ENCODE peak calls at places on chromosomes 12 and 14, in ten cellular contexts. E is GM23248; R is lower lobe of right lung; N is heart right ventricle; S is right atrium auricular region; T is CD8-positive, alpha-beta T cell; X is tibial artery; F is colonic mucosa; B is suprapubic skin; Y is left lung. J is an unnamed sample. For H3K9me3 and H3K4me1, the result is how much of the 10 kb centered on the place peaks cover.

GRCh38 chr12:18339633-18340032 is 78.3 kb downstream of the PIK3C2G start:
- DNase-seq in F (no peak), T (no peak), B (no peak), R (no peak), X (no peak), S (no peak), N (no peak), Y (no peak), E (no peak), J (no peak)

GRCh38 chr12:26125451-26126339 is 858 bp upstream of the BHLHE41 start:
- DNase-seq in T (no peak), R (peak), F (peak), S (peak), E (peak), Y (peak), X (peak), B (peak), N (peak), J (no peak)

GRCh38 chr12:62933871-62934798 is 815 bp downstream of the PPM1H start:
- DNase-seq in R (peak), X (peak), Y (peak), S (peak), E (peak), T (no peak), B (no peak), F (peak), N (peak), J (no peak)

GRCh38 chr12:12319501-12320322 is 30.3 kb downstream of the MANSC1 start:
- DNase-seq in S (no peak), N (no peak), Y (no peak), F (peak), R (no peak), B (no peak), E (peak), X (no peak), T (no peak), J (no peak)

GRCh38 chr14:53108292-53108937 is 44.7 kb downstream of the DDHD1 start:
- DNase-seq in B (no peak), R (no peak), N (no peak), Y (no peak), T (no peak), F (no peak), S (no peak), X (no peak), E (peak), J (no peak)

GRCh38 chr12:62426095-62426488 is 40.5 kb upstream of the MON2 start:
- DNase-seq in T (no peak), B (no peak), R (no peak), N (no peak), F (no peak), E (peak), S (no peak), X (no peak), Y (no peak), J (no peak)

GRCh38 chr14:49405291-49405690 is 180.9 kb downstream of the RPS29 start:
- DNase-seq in Y (no peak), R (no peak), F (no peak), N (no peak), X (no peak), T (no peak), S (no peak), B (no peak), E (peak), J (no peak)

GRCh38 chr12:108126990-108127468 is 2.1 kb upstream of the WSCD2 start:
- DNase-seq in B (no peak), T (no peak), N (no peak), F (no peak), Y (no peak), S (no peak), X (no peak), E (no peak), R (no peak), J (no peak)

GRCh38 chr14:58059121-58059520 is 92.9 kb downstream of the ARMH4 start:
- DNase-seq in E (no peak), R (no peak), Y (no peak), X (no peak), B (no peak), F (no peak), N (no peak), S (no peak), T (no peak), J (no peak)

GRCh38 chr12:89695830-89696229 is 12.8 kb downstream of the ATP2B1 start:
- DNase-seq in T (no peak), F (no peak), X (no peak), Y (no peak), N (no peak), E (no peak), S (no peak), B (no peak), R (no peak), J (no peak)

GRCh38 chr14:32307881-32308582 is 21.1 kb upstream of the AKAP6 start:
- DNase-seq in Y (no peak), R (no peak), N (no peak), T (no peak), B (no peak), E (no peak), F (peak), X (no peak), S (no peak), J (no peak)

GRCh38 chr12:48934312-48934706 is 9.0 kb upstream of the FKBP11 start:
- DNase-seq in R (no peak), T (no peak), S (no peak), N (no peak), F (no peak), Y (no peak), X (no peak), B (no peak), E (no peak), J (no peak)

GRCh38 chr12:64091186-64091585 is 130.9 kb downstream of the KICS2 start:
- DNase-seq in Y (no peak), B (no peak), R (no peak), T (no peak), F (no peak), S (no peak), X (no peak), N (no peak), E (no peak), J (no peak)

GRCh38 chr12:122276242-122276641 is 9.9 kb upstream of the VPS33A start:
- DNase-seq in X (no peak), B (no peak), F (no peak), R (no peak), Y (no peak), T (no peak), E (no peak), S (no peak), N (no peak), J (no peak)

GRCh38 chr12:43407816-43408645 is 144.0 kb downstream of the ADAMTS20 start:
- DNase-seq in S (no peak), Y (no peak), B (no peak), R (no peak), E (peak), F (no peak), T (no peak), X (no peak), N (no peak), J (no peak)

GRCh38 chr12:57868870-57869609 is 22.5 kb upstream of the CTDSP2 start:
- DNase-seq in N (no peak), F (no peak), R (no peak), S (peak), Y (peak), T (no peak), B (peak), E (peak), X (peak), J (no peak)

GRCh38 chr14:98926151-98926550 is 345.8 kb downstream of the BCL11B start:
- DNase-seq in R (no peak), F (no peak), B (peak), X (peak), S (no peak), N (no peak), T (peak), Y (no peak), E (no peak), J (no peak)

GRCh38 chr14:87231336-87232026 is 761.5 kb downstream of the GALC start:
- DNase-seq in E (peak), S (no peak), B (no peak), X (no peak), R (no peak), Y (no peak), F (no peak), N (no peak), T (no peak), J (no peak)

GRCh38 chr12:48198619-48198973 is 4.5 kb downstream of the OR10AD1 start:
- DNase-seq in N (peak), T (no peak), X (peak), R (peak), S (peak), B (peak), F (peak), Y (peak), E (peak), J (no peak)

GRCh38 chr12:58787021-58787760 is 133.1 kb downstream of the LRIG3 start:
- DNase-seq in R (no peak), X (no peak), S (no peak), F (no peak), N (no peak), B (no peak), T (no peak), E (no peak), Y (no peak), J (no peak)

GRCh38 chr12:105107497-105108371 is at the start of gene WASHC4:
- DNase-seq in Y (peak), E (peak), T (peak), F (peak), B (peak), N (peak), R (peak), S (peak), X (peak), J (no peak)

GRCh38 chr12:42690264-42690663 is 100.7 kb upstream of the PRICKLE1 start:
- DNase-seq in N (no peak), E (no peak), B (no peak), R (no peak), Y (no peak), X (no peak), T (no peak), S (no peak), F (no peak), J (no peak)

GRCh38 chr14:69535230-69535848 is 39.3 kb downstream of the CCDC177 start:
- DNase-seq in R (no peak), X (peak), N (peak), Y (no peak), S (peak), B (no peak), T (no peak), F (peak), E (peak), J (no peak)

GRCh38 chr12:111664961-111665865 is 20.5 kb downstream of the BRAP start:
- DNase-seq in N (no peak), S (no peak), E (no peak), F (no peak), B (no peak), T (no peak), X (no peak), R (no peak), Y (no peak), J (no peak)

GRCh38 chr12:12415886-12416285 is 59.0 kb downstream of the BORCS5 start:
- DNase-seq in S (no peak), X (no peak), E (no peak), Y (no peak), B (no peak), N (no peak), R (no peak), T (no peak), F (no peak), J (no peak)

GRCh38 chr12:92551853-92552397 is 150.9 kb upstream of the PLEKHG7 start:
- DNase-seq in S (no peak), N (no peak), B (no peak), Y (no peak), E (peak), R (no peak), X (no peak), F (no peak), T (no peak), J (no peak)

GRCh38 chr12:76455582-76456345 is 103.8 kb downstream of the OSBPL8 start:
- DNase-seq in T (no peak), Y (no peak), S (no peak), X (no peak), F (no peak), N (no peak), R (no peak), E (peak), B (no peak), J (no peak)

GRCh38 chr14:80055912-80056801 is 155.1 kb downstream of the DIO2 start:
- DNase-seq in S (no peak), R (no peak), E (peak), T (no peak), N (peak), B (no peak), Y (no peak), F (peak), X (peak), J (no peak)

GRCh38 chr12:108516511-108517275 is 1.6 kb downstream of the FICD start:
- DNase-seq in S (no peak), F (no peak), E (peak), B (no peak), N (no peak), X (no peak), T (no peak), R (no peak), Y (no peak), J (no peak)

DNA sequence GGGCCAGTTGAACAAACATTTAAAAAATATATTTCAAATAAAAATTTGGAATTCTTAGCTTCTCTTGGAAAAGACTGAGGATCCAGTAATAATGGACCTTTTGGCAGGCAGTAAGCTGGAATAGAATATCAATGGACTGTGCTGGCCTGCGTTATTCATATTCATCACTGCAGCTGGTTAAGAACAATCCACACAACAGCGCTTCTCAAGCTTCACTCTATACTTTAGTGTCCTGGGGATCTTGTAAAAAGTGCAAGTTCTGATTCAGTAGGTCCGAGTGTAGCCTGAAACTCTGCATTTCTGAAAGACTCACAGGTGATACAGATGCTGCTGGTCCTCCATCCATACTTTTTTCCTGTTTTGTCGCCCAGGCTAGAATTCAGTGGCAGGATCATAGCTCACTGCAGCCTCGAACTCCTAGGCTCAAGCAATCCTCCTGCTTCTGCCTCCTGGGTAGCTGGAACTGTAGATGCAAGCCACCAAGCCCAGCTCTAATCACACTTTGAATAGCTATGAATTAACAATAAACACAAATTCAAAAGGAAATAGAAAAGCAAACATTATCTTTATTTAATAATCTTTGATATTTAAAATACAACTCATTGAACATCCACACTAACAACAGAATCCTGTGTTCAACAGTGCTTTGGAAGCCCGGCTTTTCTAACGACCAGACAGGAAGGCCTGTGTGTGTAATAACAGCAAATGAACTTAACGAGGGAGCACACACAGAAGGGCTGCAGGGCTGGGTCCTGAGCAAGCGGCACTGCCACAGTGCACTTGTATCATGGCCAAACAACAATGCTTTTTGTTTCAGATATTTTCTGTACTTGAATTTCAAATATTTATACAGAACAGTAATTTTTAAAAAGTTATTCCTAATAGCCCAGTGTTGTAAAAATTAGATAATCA is 18.4 kb upstream of the TRIP11 start:
- DNase-seq in E (no peak), R (no peak), X (no peak), F (no peak), N (no peak), S (no peak), Y (no peak), B (no peak), T (no peak), J (no peak)
- H3K27ac ChIP-seq in E (no peak), R (no peak), X (no peak), F (no peak), N (no peak), S (no peak), Y (no peak), B (no peak), T (no peak), J (no peak)

DNA sequence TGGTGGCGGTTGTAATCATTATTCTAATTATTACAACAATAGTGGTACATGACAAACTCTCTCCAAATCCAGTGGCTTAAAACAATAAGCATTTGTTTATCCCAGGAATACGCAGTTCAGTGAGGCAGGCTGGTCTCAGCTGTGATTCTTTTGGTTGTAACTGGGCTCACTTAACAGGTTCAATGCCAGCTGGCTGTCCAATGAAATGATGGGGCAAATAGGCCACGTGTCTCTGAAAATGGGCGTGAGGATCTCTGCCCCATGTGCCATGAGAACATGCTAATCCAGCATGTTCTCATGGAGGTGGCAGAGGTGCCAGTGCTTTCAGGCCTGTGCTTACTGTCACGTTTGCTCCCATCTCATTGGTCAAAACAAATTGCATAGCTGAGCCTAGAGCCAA is 73.1 kb upstream of the CLMN start:
- DNase-seq in N (no peak), T (no peak), R (no peak), X (no peak), B (no peak), E (no peak), Y (no peak), S (no peak), F (no peak), J (no peak)
- H3K9me3 ChIP-seq in N (under half), T (under half), R (under half), X (under half), B (under half), E (under half), Y (under half), S (under half), F (under half), J (under half)

DNA sequence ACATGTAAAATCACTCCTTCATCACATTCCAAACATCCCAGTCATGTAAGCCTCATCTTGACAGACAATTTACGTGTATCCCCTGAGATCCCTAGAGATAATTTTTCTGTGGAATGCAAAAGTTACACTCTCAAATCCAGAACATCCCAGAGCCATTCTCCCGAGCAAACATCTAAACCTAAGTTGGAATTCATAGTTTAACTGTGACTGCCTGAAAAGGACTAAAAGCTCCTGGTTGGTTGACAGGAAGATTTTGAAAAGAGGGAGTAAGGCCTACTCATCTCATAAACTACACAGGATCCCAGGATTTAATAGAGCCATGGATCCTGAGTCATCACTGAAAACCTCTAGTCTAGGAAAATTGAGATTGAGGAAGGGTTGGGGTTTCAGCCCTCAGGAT is 123.6 kb downstream of the SCN8A start:
- DNase-seq in F (no peak), X (no peak), N (no peak), E (peak), Y (no peak), R (no peak), T (no peak), S (no peak), B (no peak), J (no peak)
- H3K4me1 ChIP-seq in F (under half), X (under half), N (under half), E (under half), Y (under half), R (under half), T (under half), S (under half), B (under half), J (under half)

GRCh38 chr12:68305278-68305677 is 26.9 kb downstream of the MDM1 start:
- DNase-seq in B (no peak), T (no peak), E (no peak), X (no peak), F (no peak), S (no peak), R (no peak), N (no peak), Y (no peak), J (no peak)
- H3K27ac ChIP-seq in B (no peak), T (no peak), E (no peak), X (no peak), F (no peak), S (no peak), R (no peak), N (no peak), Y (no peak), J (no peak)

DNA sequence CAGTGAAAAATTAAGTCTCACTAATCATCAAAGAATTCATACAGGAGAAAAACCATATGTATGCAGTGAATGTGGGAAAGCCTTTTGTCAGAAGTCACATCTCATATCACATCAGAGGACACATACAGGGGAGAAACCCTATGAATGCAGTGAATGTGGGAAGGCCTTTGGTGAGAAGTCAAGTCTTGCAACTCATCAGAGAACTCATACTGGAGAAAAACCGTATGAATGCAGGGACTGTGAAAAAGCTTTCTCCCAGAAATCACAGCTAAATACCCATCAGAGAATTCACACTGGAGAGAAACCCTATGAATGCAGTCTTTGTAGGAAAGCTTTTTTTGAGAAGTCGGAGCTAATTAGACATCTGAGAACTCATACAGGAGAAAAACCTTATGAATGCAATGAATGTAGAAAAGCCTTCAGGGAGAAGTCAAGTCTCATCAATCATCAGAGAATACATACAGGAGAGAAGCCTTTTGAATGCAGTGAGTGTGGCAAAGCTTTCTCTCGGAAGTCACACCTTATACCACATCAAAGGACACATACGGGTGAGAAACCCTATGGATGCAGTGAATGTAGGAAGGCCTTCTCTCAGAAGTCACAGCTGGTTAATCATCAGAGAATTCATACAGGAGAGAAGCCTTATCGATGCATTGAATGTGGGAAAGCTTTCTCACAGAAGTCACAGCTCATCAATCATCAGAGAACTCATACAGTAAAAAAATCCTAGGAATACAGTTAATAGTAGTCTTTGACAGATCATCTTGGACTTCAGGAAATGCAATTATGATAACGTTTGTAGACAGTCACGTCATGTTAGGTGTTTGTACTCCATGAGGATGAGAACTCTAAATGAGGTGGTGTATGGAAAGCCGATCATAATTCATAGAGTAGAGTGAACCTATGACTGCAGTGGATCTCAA is 21.2 kb downstream of the ZNF84 start:
- DNase-seq in Y (no peak), R (no peak), E (peak), X (no peak), F (no peak), S (no peak), T (no peak), N (no peak), B (no peak), J (no peak)
- H3K9me3 ChIP-seq in Y (half or more), R (half or more), E (half or more), X (under half), F (under half), S (half or more), T (half or more), N (half or more), B (half or more), J (half or more)

DNA sequence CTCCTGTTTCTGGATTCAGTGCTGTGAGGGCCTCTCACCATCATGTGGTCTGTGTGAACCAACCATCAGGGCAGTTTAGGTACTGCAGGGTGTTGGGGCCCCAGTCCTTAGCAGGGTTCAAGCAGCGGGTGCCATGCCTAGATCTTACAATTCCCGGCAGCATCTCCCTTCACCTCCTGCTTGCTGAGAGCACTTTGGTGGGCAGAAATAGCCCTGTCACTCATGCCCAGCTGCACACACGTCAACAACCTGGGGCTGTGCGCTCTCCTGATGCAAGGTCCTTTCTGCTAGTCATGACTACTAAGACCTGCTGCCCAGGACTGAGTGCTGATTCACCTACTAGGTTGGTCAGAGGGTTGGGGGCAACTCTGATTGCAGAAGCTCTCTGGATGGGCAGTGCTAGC is 72.1 kb downstream of the NINJ2 start:
- DNase-seq in T (no peak), X (no peak), B (peak), S (peak), Y (no peak), N (peak), F (no peak), E (no peak), R (no peak), J (no peak)
- H3K4me1 ChIP-seq in T (under half), X (under half), B (under half), S (under half), Y (under half), N (under half), F (under half), E (under half), R (under half), J (under half)

GRCh38 chr12:95173392-95174251 is 43.6 kb downstream of the FGD6 start:
- DNase-seq in S (peak), F (peak), X (no peak), B (no peak), E (peak), T (no peak), R (peak), N (peak), Y (no peak), J (peak)
- H3K27ac ChIP-seq in S (peak), F (peak), X (no peak), B (peak), E (no peak), T (no peak), R (peak), N (peak), Y (peak), J (peak)

J was measured in vagina.